ENCODE peak calls at places on chromosomes 5 and 9, in nine cellular contexts. Y is NCI-H1930, O is HAP-1, P is pons, G is ACHN, W is myocyte, Z is NCI-H1048, U is endothelial cell, L is body of pancreas. Q is an unnamed sample.
A peak's percentile ranks its signal among the peaks of the same experiment; 100 is the strongest.

GRCh38 chr5:163460562-163461176 is at the start of gene HMMR:
- DNase-seq in Y (peak; percentile 1), O (peak; percentile 53), P (no peak), G (peak; percentile 29), W (no peak), Z (no peak), U (no peak), L (no peak), Q (no peak)

GRCh38 chr9:763692-764091 is 77.8 kb upstream of the DMRT1 start:
- DNase-seq in Y (no peak), O (no peak), P (no peak), G (no peak), W (no peak), Z (no peak), U (no peak), L (no peak), Q (no peak)

GRCh38 chr9:97038909-97039781 is at the start of gene CTSV:
- DNase-seq in Y (peak; percentile 78), O (peak; percentile 93), P (peak; percentile 84), G (peak; percentile 86), W (peak; percentile 82), Z (peak; percentile 84), U (peak; percentile 94), L (peak; percentile 92), Q (peak; percentile 84)

GRCh38 chr5:27020965-27021364 is 17.4 kb downstream of the CDH9 start:
- DNase-seq in Y (no peak), O (peak; percentile 57), P (no peak), G (peak; percentile 43), W (peak; percentile 69), Z (no peak), U (no peak), L (no peak), Q (peak; percentile 13)

GRCh38 chr5:36418172-36418979 is 116.7 kb upstream of the RANBP3L start:
- DNase-seq in Y (no peak), O (no peak), P (no peak), G (no peak), W (no peak), Z (no peak), U (no peak), L (no peak), Q (no peak)

GRCh38 chr5:134572811-134573210 is 47.3 kb downstream of the JADE2 start:
- DNase-seq in Y (no peak), O (no peak), P (no peak), G (no peak), W (no peak), Z (no peak), U (no peak), L (no peak), Q (no peak)

GRCh38 chr9:34046784-34047379 is 1.8 kb downstream of the UBAP2 start:
- DNase-seq in Y (no peak), O (no peak), P (no peak), G (no peak), W (no peak), Z (no peak), U (peak; percentile 34), L (no peak), Q (no peak)

GRCh38 chr9:27703591-27703990 is 130.3 kb upstream of the C9orf72 start:
- DNase-seq in Y (no peak), O (no peak), P (no peak), G (no peak), W (no peak), Z (no peak), U (no peak), L (no peak), Q (no peak)

GRCh38 chr9:131844745-131845118 is 104.9 kb upstream of the RAPGEF1 start:
- DNase-seq in Y (no peak), O (no peak), P (no peak), G (no peak), W (no peak), Z (no peak), U (no peak), L (no peak), Q (no peak)

GRCh38 chr9:89466451-89467277 is 31.2 kb downstream of the SEMA4D start:
- DNase-seq in Y (no peak), O (no peak), P (no peak), G (peak; percentile 95), W (no peak), Z (no peak), U (no peak), L (no peak), Q (no peak)

GRCh38 chr5:528625-529511 is 4.6 kb upstream of the SLC9A3 start:
- DNase-seq in Y (no peak), O (no peak), P (no peak), G (no peak), W (no peak), Z (no peak), U (no peak), L (no peak), Q (no peak)

GRCh38 chr5:59128646-59129290 is 545.9 kb downstream of the RAB3C start:
- DNase-seq in Y (no peak), O (no peak), P (no peak), G (no peak), W (no peak), Z (no peak), U (no peak), L (no peak), Q (no peak)

GRCh38 chr9:115969096-115969495 is 184.5 kb upstream of the PAPPA start:
- DNase-seq in Y (no peak), O (no peak), P (no peak), G (no peak), W (peak; percentile 28), Z (no peak), U (no peak), L (no peak), Q (peak; percentile 4)

GRCh38 chr5:40678021-40678939 is 1.4 kb upstream of the PTGER4 start:
- DNase-seq in Y (no peak), O (no peak), P (peak; percentile 24), G (peak; percentile 19), W (peak; percentile 41), Z (no peak), U (no peak), L (no peak), Q (no peak)

GRCh38 chr9:4575997-4576396 is 85.7 kb downstream of the SLC1A1 start:
- DNase-seq in Y (no peak), O (no peak), P (no peak), G (no peak), W (no peak), Z (no peak), U (no peak), L (no peak), Q (no peak)

GRCh38 chr5:181235323-181235688 is 8.4 kb downstream of the RACK1 start:
- DNase-seq in Y (no peak), O (no peak), P (no peak), G (no peak), W (no peak), Z (no peak), U (no peak), L (no peak), Q (no peak)

GRCh38 chr5:133247881-133248642 is 196.2 kb downstream of the HSPA4 start:
- DNase-seq in Y (peak; percentile 3), O (no peak), P (peak; percentile 31), G (peak; percentile 84), W (peak; percentile 98), Z (no peak), U (peak; percentile 78), L (peak; percentile 34), Q (peak; percentile 49)

GRCh38 chr9:21549251-21549765 is 67.2 kb upstream of the IFNE start:
- DNase-seq in Y (no peak), O (no peak), P (peak; percentile 12), G (no peak), W (peak; percentile 63), Z (no peak), U (no peak), L (peak; percentile 15), Q (no peak)

GRCh38 chr5:37774912-37775483 is 64.8 kb downstream of the GDNF start:
- DNase-seq in Y (no peak), O (no peak), P (no peak), G (peak; percentile 39), W (peak; percentile 40), Z (no peak), U (no peak), L (no peak), Q (no peak)

GRCh38 chr9:70079364-70080103 is 35.9 kb downstream of the MAMDC2 start:
- DNase-seq in Y (peak; percentile 3), O (no peak), P (no peak), G (no peak), W (no peak), Z (no peak), U (no peak), L (peak; percentile 81), Q (no peak)

GRCh38 chr9:99822596-99823391 is 1.1 kb downstream of the NR4A3 start:
- DNase-seq in Y (peak; percentile 8), O (peak; percentile 63), P (peak; percentile 34), G (peak; percentile 19), W (peak; percentile 35), Z (no peak), U (peak; percentile 50), L (peak; percentile 44), Q (peak; percentile 69)

GRCh38 chr5:131252824-131253171 is 11.1 kb upstream of the CDC42SE2 start:
- DNase-seq in Y (no peak), O (no peak), P (peak; percentile 85), G (no peak), W (no peak), Z (no peak), U (no peak), L (no peak), Q (peak; percentile 74)

GRCh38 chr5:124927735-124928134 is 181.3 kb upstream of the ZNF608 start:
- DNase-seq in Y (no peak), O (no peak), P (no peak), G (no peak), W (no peak), Z (no peak), U (no peak), L (no peak), Q (no peak)

GRCh38 chr9:82894961-82895902 is 167.7 kb downstream of the RASEF start:
- DNase-seq in Y (peak; percentile 14), O (no peak), P (no peak), G (no peak), W (no peak), Z (no peak), U (no peak), L (no peak), Q (no peak)

GRCh38 chr9:124752967-124753366 is 18.1 kb downstream of the NR6A1 start:
- DNase-seq in Y (no peak), O (peak; percentile 68), P (no peak), G (peak; percentile 56), W (no peak), Z (no peak), U (no peak), L (no peak), Q (no peak)

GRCh38 chr9:133976888-133977287 is 15.2 kb downstream of the VAV2 start:
- DNase-seq in Y (no peak), O (no peak), P (no peak), G (no peak), W (no peak), Z (no peak), U (no peak), L (no peak), Q (no peak)

GRCh38 chr5:123093279-123094226 is 4.5 kb downstream of the PRDM6 start:
- DNase-seq in Y (no peak), O (no peak), P (peak; percentile 3), G (no peak), W (no peak), Z (no peak), U (no peak), L (no peak), Q (no peak)

GRCh38 chr5:119355244-119355635 is 579 bp upstream of the TNFAIP8 start:
- DNase-seq in Y (no peak), O (no peak), P (no peak), G (peak; percentile 23), W (no peak), Z (no peak), U (no peak), L (no peak), Q (no peak)

GRCh38 chr5:55766408-55766807 is 28.5 kb downstream of the DDX4 start:
- DNase-seq in Y (no peak), O (no peak), P (no peak), G (no peak), W (peak; percentile 34), Z (no peak), U (no peak), L (no peak), Q (no peak)

GRCh38 chr9:108184009-108184408 is 671.8 kb downstream of the ACTL7B start:
- DNase-seq in Y (no peak), O (no peak), P (no peak), G (no peak), W (no peak), Z (no peak), U (no peak), L (no peak), Q (no peak)

Q was measured in Ammon's horn.